ENCODE peak calls at places on chromosome 21, in four cellular contexts. A is HCEC 1CT, T is smooth muscle cell of the brain vasculature, W is iPS-NIHi11. L is an unnamed sample.

GRCh38 chr21:36052860-36053766 is 7.2 kb downstream of the SETD4 start:
- DNase-seq in A (no peak), W (no peak), T (no peak), L (no peak)

GRCh38 chr21:45872902-45873301 is 108.7 kb upstream of the COL6A1 start:
- DNase-seq in A (no peak), W (no peak), T (no peak), L (no peak)

GRCh38 chr21:37566790-37567725 is 200.5 kb downstream of the DYRK1A start:
- DNase-seq in A (no peak), W (no peak), T (no peak), L (no peak)

GRCh38 chr21:45640888-45641479 is 2.5 kb upstream of the PCBP3 start:
- DNase-seq in W (peak), A (peak), T (peak), L (no peak)

GRCh38 chr21:14895792-14896191 is 169.0 kb downstream of the NRIP1 start:
- DNase-seq in T (no peak), A (no peak), W (no peak), L (no peak)

GRCh38 chr21:43885721-43886120 is 20.7 kb downstream of the AGPAT3 start:
- DNase-seq in A (no peak), T (no peak), W (no peak), L (no peak)

GRCh38 chr21:45031231-45032191 is 42.9 kb upstream of the ADARB1 start:
- DNase-seq in T (no peak), W (no peak), A (no peak), L (no peak)

GRCh38 chr21:46661211-46661625 is 25.7 kb downstream of the PRMT2 start:
- DNase-seq in W (peak), A (peak), T (peak), L (no peak)

GRCh38 chr21:34807146-34807880 is 138.5 kb downstream of the CLIC6 start:
- DNase-seq in W (no peak), T (peak), A (peak), L (peak)

GRCh38 chr21:34017127-34017961 is 56.0 kb upstream of the MRPS6 start:
- DNase-seq in T (no peak), W (no peak), A (no peak), L (no peak)

GRCh38 chr21:36929622-36930021 is 36.8 kb downstream of the HLCS start:
- DNase-seq in W (no peak), A (peak), T (no peak), L (no peak)

GRCh38 chr21:16678479-16678878 is 834.4 kb upstream of the CXADR start:
- DNase-seq in W (no peak), T (no peak), A (no peak), L (no peak)

GRCh38 chr21:26127073-26127814 is 43.3 kb downstream of the APP start:
- DNase-seq in W (no peak), A (no peak), T (no peak), L (no peak)

GRCh38 chr21:45211661-45212060 is 76.0 kb downstream of the POFUT2 start:
- DNase-seq in A (no peak), W (no peak), T (no peak), L (no peak)

GRCh38 chr21:46096997-46097825 is 701 bp upstream of the COL6A2 start:
- DNase-seq in A (no peak), W (no peak), T (no peak), L (no peak)

GRCh38 chr21:25934130-25934529 is 199.4 kb downstream of the GABPA start:
- DNase-seq in T (no peak), W (no peak), A (peak), L (no peak)

GRCh38 chr21:36431252-36431651 is 46.1 kb downstream of the CHAF1B start:
- DNase-seq in W (no peak), T (no peak), A (no peak), L (no peak)

GRCh38 chr21:44517175-44517899 is 22.7 kb downstream of the KRTAP10-1 start:
- DNase-seq in T (no peak), W (peak), A (no peak), L (peak)

GRCh38 chr21:34022557-34023335 is 50.6 kb upstream of the MRPS6 start:
- DNase-seq in T (no peak), W (no peak), A (no peak), L (peak)

GRCh38 chr21:46207006-46207919 is 21.3 kb downstream of the LSS start:
- DNase-seq in W (no peak), T (no peak), A (no peak), L (no peak)

GRCh38 chr21:25911730-25912401 is 177.1 kb downstream of the GABPA start:
- DNase-seq in W (no peak), T (no peak), A (no peak), L (no peak)

GRCh38 chr21:45766501-45766900 is 123.0 kb downstream of the PCBP3 start:
- DNase-seq in W (no peak), T (no peak), A (no peak), L (no peak)

GRCh38 chr21:31644648-31645047 is 14.8 kb upstream of the SOD1 start:
- DNase-seq in A (no peak), W (no peak), T (no peak), L (no peak)

GRCh38 chr21:45096216-45096615 is 21.8 kb downstream of the ADARB1 start:
- DNase-seq in A (no peak), T (no peak), W (no peak), L (no peak)

GRCh38 chr21:42694751-42695150 is 41.3 kb downstream of the PDE9A start:
- DNase-seq in T (no peak), A (no peak), W (peak), L (no peak)

GRCh38 chr21:41614456-41615010 is 106.6 kb upstream of the TMPRSS2 start:
- DNase-seq in T (no peak), A (no peak), W (no peak), L (no peak)

GRCh38 chr21:16322423-16322822 is 592.6 kb downstream of the USP25 start:
- DNase-seq in A (no peak), W (no peak), T (no peak), L (no peak)

GRCh38 chr21:31282095-31282709 is 61.9 kb downstream of the TIAM1 start:
- DNase-seq in T (peak), W (no peak), A (no peak), L (no peak)

GRCh38 chr21:29376556-29376955 is 77.8 kb downstream of the BACH1 start:
- DNase-seq in T (no peak), A (peak), W (peak), L (peak)

GRCh38 chr21:25772680-25773079 is 37.9 kb downstream of the GABPA start:
- DNase-seq in T (no peak), A (no peak), W (no peak), L (peak)

GRCh38 chr21:29342394-29342957 is 43.8 kb downstream of the BACH1 start:
- DNase-seq in W (no peak), T (peak), A (peak), L (peak)

GRCh38 chr21:27511241-27511640 is 544.4 kb upstream of the ADAMTS5 start:
- DNase-seq in T (no peak), W (peak), A (no peak), L (no peak)

GRCh38 chr21:20999567-21000169 is 1.5 kb downstream of the NCAM2 start:
- DNase-seq in T (peak), W (peak), A (no peak), L (peak)